ENCODE peak calls at places on chromosomes 1 and 21, in eight cellular contexts. I is H54, S is heart left ventricle, V is breast epithelium, E is transverse colon, M is A549, B is GM12878, X is lower leg skin. R is an unnamed sample.

GRCh38 chr1:194857413-194857812 is 1671.0 kb upstream of the B3GALT2 start:
- DNase-seq in I (no peak), S (no peak), V (no peak), E (no peak), M (no peak), B (no peak), X (no peak), R (no peak)

GRCh38 chr1:202964755-202965440 is 2.2 kb downstream of the CYB5R1 start:
- DNase-seq in I (no peak), S (peak), V (no peak), E (no peak), M (no peak), B (no peak), X (no peak), R (no peak)

GRCh38 chr1:172431721-172432192 is 11.3 kb downstream of the C1orf105 start:
- DNase-seq in I (no peak), S (no peak), V (peak), E (peak), M (no peak), B (no peak), X (peak), R (no peak)

GRCh38 chr1:92820551-92820950 is 11.3 kb upstream of the RPL5 start:
- DNase-seq in I (no peak), S (no peak), V (no peak), E (no peak), M (no peak), B (no peak), X (no peak), R (no peak)

GRCh38 chr1:93559045-93559444 is 111.1 kb downstream of the FNBP1L start:
- DNase-seq in I (no peak), S (no peak), V (no peak), E (no peak), M (no peak), B (no peak), X (no peak), R (no peak)

GRCh38 chr1:57198912-57199311 is 224.9 kb downstream of the DAB1 start:
- DNase-seq in I (no peak), S (no peak), V (no peak), E (no peak), M (no peak), B (no peak), X (no peak), R (no peak)

GRCh38 chr1:24717867-24718650 is 27.2 kb upstream of the CLIC4 start:
- DNase-seq in I (no peak), S (no peak), V (no peak), E (no peak), M (no peak), B (no peak), X (no peak), R (no peak)

GRCh38 chr1:52603680-52604501 is 1.7 kb downstream of the GPX7 start:
- DNase-seq in I (no peak), S (no peak), V (no peak), E (no peak), M (no peak), B (no peak), X (no peak), R (no peak)

GRCh38 chr1:84665703-84666317 is 24.5 kb downstream of the SSX2IP start:
- DNase-seq in I (no peak), S (no peak), V (no peak), E (no peak), M (no peak), B (no peak), X (no peak), R (no peak)

GRCh38 chr1:1082239-1083180 is 8.4 kb upstream of the RNF223 start:
- DNase-seq in I (no peak), S (peak), V (peak), E (peak), M (no peak), B (no peak), X (peak), R (peak)

GRCh38 chr1:201299968-201300367 is 16.7 kb downstream of the PKP1 start:
- DNase-seq in I (peak), S (peak), V (peak), E (peak), M (peak), B (no peak), X (no peak), R (no peak)

GRCh38 chr21:28822064-28822402 is 170.6 kb downstream of the LTN1 start:
- DNase-seq in I (no peak), S (no peak), V (no peak), E (no peak), M (no peak), B (no peak), X (no peak), R (no peak)

GRCh38 chr1:64654519-64655341 is 90.1 kb upstream of the RAVER2 start:
- DNase-seq in I (no peak), S (peak), V (no peak), E (no peak), M (no peak), B (no peak), X (no peak), R (no peak)

GRCh38 chr1:167617100-167617949 is 12.7 kb upstream of the RCSD1 start:
- DNase-seq in I (no peak), S (peak), V (no peak), E (peak), M (peak), B (peak), X (no peak), R (no peak)

GRCh38 chr1:229094476-229095311 is 176.2 kb upstream of the RAB4A start:
- DNase-seq in I (no peak), S (no peak), V (no peak), E (no peak), M (no peak), B (no peak), X (peak), R (no peak)

GRCh38 chr1:152112101-152112884 is 3.0 kb downstream of the TCHH start:
- DNase-seq in I (no peak), S (no peak), V (no peak), E (no peak), M (peak), B (no peak), X (no peak), R (no peak)

GRCh38 chr1:205365945-205366463 is 9.3 kb upstream of the KLHDC8A start:
- DNase-seq in I (no peak), S (no peak), V (no peak), E (peak), M (no peak), B (no peak), X (no peak), R (no peak)

GRCh38 chr1:109786531-109787021 is 22.9 kb upstream of the EPS8L3 start:
- DNase-seq in I (no peak), S (peak), V (no peak), E (peak), M (peak), B (no peak), X (peak), R (peak)

GRCh38 chr1:15158506-15159165 is 5.1 kb downstream of the TMEM51 start:
- DNase-seq in I (no peak), S (no peak), V (no peak), E (no peak), M (peak), B (no peak), X (no peak), R (no peak)

GRCh38 chr1:222464841-222465210 is 83.1 kb downstream of the HHIPL2 start:
- DNase-seq in I (peak), S (peak), V (no peak), E (peak), M (peak), B (peak), X (no peak), R (no peak)

GRCh38 chr1:208164609-208165008 is 79.6 kb downstream of the PLXNA2 start:
- DNase-seq in I (no peak), S (no peak), V (no peak), E (no peak), M (no peak), B (no peak), X (no peak), R (no peak)

GRCh38 chr21:42844411-42845113 is 34.8 kb downstream of the WDR4 start:
- DNase-seq in I (no peak), S (peak), V (no peak), E (no peak), M (no peak), B (no peak), X (peak), R (peak)

GRCh38 chr1:21175324-21175669 is 1.4 kb downstream of the EIF4G3 start:
- DNase-seq in I (no peak), S (peak), V (no peak), E (peak), M (no peak), B (no peak), X (no peak), R (no peak)

GRCh38 chr1:186535388-186536133 is 74.6 kb upstream of the PDC start:
- DNase-seq in I (peak), S (no peak), V (no peak), E (no peak), M (peak), B (no peak), X (no peak), R (no peak)

GRCh38 chr1:218600968-218601367 is 255.8 kb downstream of the TGFB2 start:
- DNase-seq in I (no peak), S (no peak), V (no peak), E (no peak), M (peak), B (no peak), X (no peak), R (no peak)

GRCh38 chr21:16588433-16588860 is 858.7 kb downstream of the USP25 start:
- DNase-seq in I (peak), S (peak), V (peak), E (peak), M (peak), B (no peak), X (peak), R (peak)

GRCh38 chr1:218585565-218586184 is 240.5 kb downstream of the TGFB2 start:
- DNase-seq in I (peak), S (peak), V (no peak), E (no peak), M (peak), B (no peak), X (no peak), R (no peak)

GRCh38 chr1:15206418-15207030 is 40.5 kb upstream of the FHAD1 start:
- DNase-seq in I (no peak), S (no peak), V (peak), E (no peak), M (no peak), B (peak), X (no peak), R (no peak)

GRCh38 chr1:44315521-44315920 is 39.5 kb downstream of the ERI3 start:
- DNase-seq in I (no peak), S (no peak), V (no peak), E (no peak), M (no peak), B (no peak), X (no peak), R (no peak)

GRCh38 chr1:41493117-41493536 is 8.6 kb upstream of the EDN2 start:
- DNase-seq in I (peak), S (no peak), V (no peak), E (no peak), M (peak), B (no peak), X (no peak), R (no peak)

GRCh38 chr1:55128418-55128817 is 86.7 kb downstream of the USP24 start:
- DNase-seq in I (no peak), S (no peak), V (no peak), E (no peak), M (peak), B (no peak), X (no peak), R (no peak)

GRCh38 chr21:35593000-35593502 is 467.3 kb downstream of the SETD4 start:
- DNase-seq in I (no peak), S (no peak), V (no peak), E (no peak), M (no peak), B (no peak), X (no peak), R (no peak)

GRCh38 chr1:178539291-178539690 is 26.4 kb downstream of the TEX35 start:
- DNase-seq in I (no peak), S (no peak), V (no peak), E (no peak), M (no peak), B (no peak), X (no peak), R (peak)

GRCh38 chr1:178541396-178541795 is 28.5 kb downstream of the TEX35 start:
- DNase-seq in I (no peak), S (no peak), V (no peak), E (no peak), M (no peak), B (no peak), X (no peak), R (peak)

GRCh38 chr1:178541829-178542553 is 29.1 kb downstream of the TEX35 start:
- DNase-seq in I (no peak), S (peak), V (no peak), E (peak), M (peak), B (no peak), X (peak), R (no peak)

GRCh38 chr1:178540646-178541045 is 27.7 kb downstream of the TEX35 start:
- DNase-seq in I (peak), S (no peak), V (no peak), E (no peak), M (no peak), B (no peak), X (no peak), R (no peak)

GRCh38 chr1:178540204-178540603 is 27.3 kb downstream of the TEX35 start:
- DNase-seq in I (no peak), S (no peak), V (no peak), E (no peak), M (no peak), B (no peak), X (no peak), R (peak)
- TF ChIP-seq POLR2A in I (no peak), S (no peak), V (no peak), E (no peak), M (no peak), B (no peak), X (no peak), R (no peak)

GRCh38 chr1:156502749-156503671 is 2.4 kb upstream of the MEF2D start:
- DNase-seq in I (peak), S (peak), V (no peak), E (peak), M (peak), B (no peak), X (peak), R (no peak)
- TF ChIP-seq POLR2A in I (peak), S (peak), V (no peak), E (peak), M (no peak), B (no peak), X (no peak), R (peak)

GRCh38 chr1:159925713-159926066 is 383 bp upstream of the TAGLN2 start:
- DNase-seq in I (peak), S (peak), V (no peak), E (no peak), M (no peak), B (no peak), X (no peak), R (no peak)

GRCh38 chr1:159927211-159927886 is 2.0 kb upstream of the TAGLN2 start:
- DNase-seq in I (no peak), S (peak), V (no peak), E (no peak), M (no peak), B (no peak), X (no peak), R (no peak)

GRCh38 chr1:159923203-159924024 is 1.9 kb downstream of the TAGLN2 start:
- DNase-seq in I (peak), S (peak), V (peak), E (peak), M (peak), B (peak), X (peak), R (peak)

GRCh38 chr1:159924025-159924790 is 1.1 kb downstream of the TAGLN2 start:
- DNase-seq in I (peak), S (peak), V (peak), E (peak), M (peak), B (no peak), X (peak), R (peak)

DNA sequence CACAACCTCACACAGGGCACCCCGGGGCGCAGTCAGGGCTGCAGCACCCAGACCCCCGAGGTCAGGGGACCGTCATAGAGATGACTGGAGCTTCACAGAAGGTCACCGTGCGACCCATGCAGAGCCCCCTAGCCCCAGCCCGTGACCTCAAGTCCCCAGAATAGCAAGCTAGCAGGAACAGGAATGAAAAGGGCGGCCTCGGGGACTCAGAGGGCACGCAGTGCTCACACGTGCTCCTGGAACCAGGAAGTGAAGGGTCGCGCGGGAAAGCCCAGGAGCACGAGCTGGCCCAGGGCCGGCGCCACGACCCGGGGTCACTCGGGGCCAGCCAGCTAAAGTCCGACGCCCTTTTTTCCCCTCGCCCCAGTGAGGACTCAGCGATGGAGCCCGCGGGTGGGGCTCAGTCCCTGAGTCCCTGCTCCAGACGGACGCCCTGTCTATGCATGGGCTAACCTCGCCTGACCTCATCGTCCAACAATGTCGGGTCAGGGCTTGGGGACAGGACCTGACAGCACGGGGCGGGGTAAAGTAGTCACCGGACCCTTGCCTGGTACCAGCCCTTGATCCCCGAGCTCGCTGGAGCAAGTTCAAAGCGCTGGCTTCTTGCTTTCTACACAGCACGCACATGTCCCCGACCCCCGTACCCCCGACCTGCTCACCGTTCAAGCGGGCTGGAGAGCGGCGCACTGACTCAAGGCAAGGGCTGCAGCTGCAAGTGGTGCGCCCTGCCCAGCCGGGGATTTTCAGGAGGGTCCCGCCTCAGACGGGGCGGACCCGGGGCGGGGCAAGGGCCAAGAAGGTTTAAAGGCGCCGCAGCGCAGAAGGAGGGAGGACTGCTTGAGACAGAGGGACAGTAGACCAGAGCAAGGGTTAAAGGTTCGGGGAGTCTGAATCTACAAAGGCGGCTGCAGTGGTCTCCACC is at the start of gene TAGLN2:
- DNase-seq in I (peak), S (peak), V (peak), E (peak), M (peak), B (peak), X (peak), R (peak)
- TF ChIP-seq POLR2A in I (peak), S (peak), V (peak), E (peak), M (peak), B (peak), X (peak), R (peak)

DNA sequence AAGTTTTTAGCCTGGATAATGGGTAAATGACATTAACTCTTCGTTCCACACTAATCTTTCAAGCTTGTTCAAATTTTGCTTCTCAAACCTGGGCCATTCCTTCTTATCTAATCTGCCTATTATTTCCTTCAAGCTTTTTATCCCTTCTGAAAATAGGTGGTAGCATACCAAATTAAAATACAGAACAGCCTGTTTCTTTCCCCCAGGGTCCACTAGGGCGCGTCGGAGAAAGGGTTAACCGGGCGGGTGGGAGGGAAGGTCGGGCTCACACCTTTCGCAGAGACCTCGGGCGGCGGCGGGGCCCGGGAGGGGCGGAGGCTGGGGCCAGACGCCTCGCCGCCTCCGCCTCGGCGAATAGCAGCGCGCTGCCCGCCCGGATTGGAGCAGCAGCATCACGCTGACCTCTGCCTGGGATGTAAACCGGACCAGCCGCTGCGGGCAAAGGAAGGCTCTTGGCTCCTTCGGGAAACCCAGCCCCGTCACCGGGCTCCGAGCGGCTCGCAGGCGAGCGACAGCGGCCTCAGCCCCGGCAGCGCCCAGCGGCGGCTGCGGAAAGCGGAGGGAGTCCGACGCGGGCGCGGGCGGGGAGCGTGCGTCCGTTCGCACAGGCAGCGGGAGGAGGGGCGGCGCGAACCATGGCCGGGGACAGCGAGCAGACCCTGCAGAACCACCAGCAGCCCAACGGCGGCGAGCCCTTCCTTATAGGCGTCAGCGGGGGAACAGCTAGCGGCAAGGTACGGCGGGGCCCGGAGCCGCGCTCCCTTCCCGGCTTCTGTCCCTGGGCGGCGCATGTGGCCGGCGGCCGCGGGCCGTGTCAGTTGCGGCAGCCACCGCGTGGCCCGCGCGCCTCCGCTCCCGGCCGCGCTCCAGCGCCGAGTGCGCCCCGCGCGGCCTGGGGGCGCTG is at the start of gene UCK2:
- DNase-seq in I (peak), S (peak), V (peak), E (peak), M (peak), B (no peak), X (peak), R (peak)
- TF ChIP-seq POLR2A in I (peak), S (peak), V (no peak), E (peak), M (peak), B (peak), X (no peak), R (no peak)